ENCODE peak calls at places on chromosomes 16 and 17, in five cellular contexts. One of them, this sample, is unnamed.

GRCh38 chr16:71356051-71356740 is 2.3 kb upstream of the CALB2 start:
- DNase-seq in GM23338: no peak
- DNase-seq in HCT116: no peak
- DNase-seq in endothelial cell of umbilical vein: no peak
- DNase-seq in PC-3: no peak
- DNase-seq in this sample: no peak

GRCh38 chr17:43956222-43956621 is 2.5 kb upstream of the PYY start:
- DNase-seq in GM23338: no peak
- DNase-seq in PC-3: no peak
- DNase-seq in HCT116: no peak
- DNase-seq in endothelial cell of umbilical vein: no peak
- DNase-seq in this sample: no peak

GRCh38 chr16:7521834-7522233 is 189.2 kb downstream of the RBFOX1 start:
- DNase-seq in HCT116: no peak
- DNase-seq in PC-3: no peak
- DNase-seq in endothelial cell of umbilical vein: no peak
- DNase-seq in GM23338: no peak
- DNase-seq in this sample: no peak

GRCh38 chr16:30753596-30753995 is 5.4 kb downstream of the PHKG2 start:
- DNase-seq in PC-3: no peak
- DNase-seq in endothelial cell of umbilical vein: no peak
- DNase-seq in HCT116: no peak
- DNase-seq in GM23338: no peak
- DNase-seq in this sample: no peak

GRCh38 chr17:46020023-46020735 is 21.1 kb downstream of the STH start:
- DNase-seq in HCT116: no peak
- DNase-seq in GM23338: no peak
- DNase-seq in endothelial cell of umbilical vein: no peak
- DNase-seq in PC-3: no peak
- DNase-seq in this sample: no peak

GRCh38 chr16:51624083-51624775 is 473.2 kb upstream of the SALL1 start:
- DNase-seq in GM23338: no peak
- DNase-seq in PC-3: no peak
- DNase-seq in HCT116: no peak
- DNase-seq in endothelial cell of umbilical vein: no peak
- DNase-seq in this sample: no peak

GRCh38 chr17:2094891-2095535 is 40.1 kb downstream of the HIC1 start:
- DNase-seq in GM23338: peak; percentile 53
- DNase-seq in endothelial cell of umbilical vein: peak; percentile 78
- DNase-seq in PC-3: peak; percentile 10
- DNase-seq in HCT116: no peak
- DNase-seq in this sample: peak; percentile 72

GRCh38 chr16:89365044-89365467 is 125.3 kb downstream of the ANKRD11 start:
- DNase-seq in PC-3: peak; percentile 81
- DNase-seq in endothelial cell of umbilical vein: peak; percentile 45
- DNase-seq in GM23338: no peak
- DNase-seq in HCT116: no peak
- DNase-seq in this sample: peak; percentile 86

GRCh38 chr17:41496803-41497484 is 7.2 kb upstream of the KRT36 start:
- DNase-seq in GM23338: peak; percentile 86
- DNase-seq in HCT116: peak; percentile 87
- DNase-seq in PC-3: peak; percentile 84
- DNase-seq in endothelial cell of umbilical vein: peak; percentile 83
- DNase-seq in this sample: peak; percentile 73

GRCh38 chr17:68343976-68344375 is 52.7 kb downstream of the ARSG start:
- DNase-seq in endothelial cell of umbilical vein: no peak
- DNase-seq in PC-3: no peak
- DNase-seq in HCT116: no peak
- DNase-seq in GM23338: no peak
- DNase-seq in this sample: no peak

GRCh38 chr17:82052638-82053059 is 951 bp downstream of the GPS1 start:
- DNase-seq in endothelial cell of umbilical vein: no peak
- DNase-seq in PC-3: no peak
- DNase-seq in GM23338: no peak
- DNase-seq in HCT116: no peak
- DNase-seq in this sample: no peak

GRCh38 chr16:88754912-88755744 is 29.9 kb downstream of the PIEZO1 start:
- DNase-seq in PC-3: peak; percentile 73
- DNase-seq in HCT116: no peak
- DNase-seq in GM23338: peak; percentile 78
- DNase-seq in endothelial cell of umbilical vein: peak; percentile 20
- DNase-seq in this sample: peak; percentile 63

GRCh38 chr17:55437165-55437605 is 15.6 kb upstream of the MMD start:
- DNase-seq in endothelial cell of umbilical vein: no peak
- DNase-seq in GM23338: no peak
- DNase-seq in PC-3: no peak
- DNase-seq in HCT116: no peak
- DNase-seq in this sample: no peak

GRCh38 chr17:18006495-18007239 is 32.3 kb downstream of the ATPAF2 start:
- DNase-seq in endothelial cell of umbilical vein: no peak
- DNase-seq in PC-3: no peak
- DNase-seq in GM23338: peak; percentile 40
- DNase-seq in HCT116: no peak
- DNase-seq in this sample: no peak

DNA sequence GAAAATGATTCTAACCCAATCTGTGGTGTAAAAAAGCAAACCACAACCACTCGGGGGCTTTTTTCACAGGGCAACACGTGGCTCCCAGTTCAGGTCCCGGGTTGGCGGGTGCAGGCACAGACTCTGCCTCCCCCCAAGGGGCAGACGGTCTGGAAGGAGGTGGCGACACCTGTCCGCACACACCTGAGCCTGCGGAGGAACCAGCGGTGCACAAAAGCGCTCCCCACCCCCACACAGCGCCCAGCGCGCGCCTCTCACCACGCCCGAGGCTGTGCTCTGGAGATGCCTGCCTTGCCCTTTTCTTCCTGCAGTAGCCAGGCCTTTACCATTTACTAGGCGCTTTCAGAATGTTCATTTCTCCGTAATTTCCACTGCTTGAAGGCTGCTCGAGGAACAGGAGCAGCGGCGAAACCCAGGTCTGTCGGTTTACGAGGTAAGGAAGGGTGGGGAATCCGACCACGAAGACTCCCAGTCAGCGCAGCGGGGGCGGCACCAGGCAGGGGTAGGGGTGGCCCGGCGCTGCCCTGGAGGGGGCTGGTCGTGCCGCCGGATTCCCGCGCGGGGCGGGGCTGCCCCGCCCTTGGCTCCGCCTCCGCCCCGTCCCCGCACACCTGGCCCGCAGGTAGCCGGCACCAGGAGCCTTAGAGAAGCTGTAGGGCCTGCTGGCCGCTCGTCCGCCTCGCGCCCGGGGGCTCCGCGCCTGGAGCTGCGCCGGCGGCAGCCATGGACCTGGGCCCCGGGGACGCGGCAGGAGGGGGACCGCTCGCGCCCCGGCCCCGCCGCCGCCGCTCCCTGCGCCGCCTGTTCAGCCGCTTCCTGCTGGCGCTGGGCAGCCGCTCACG is at the start of gene USP43:
- DNase-seq in HCT116: peak; percentile 32
- DNase-seq in PC-3: peak; percentile 73
- DNase-seq in GM23338: peak; percentile 79
- DNase-seq in endothelial cell of umbilical vein: no peak
- DNase-seq in this sample: no peak
- H3K27ac ChIP-seq in HCT116: peak within 1 kb of the TSS; percentile 94
- H3K27ac ChIP-seq in PC-3: peak within 1 kb of the TSS; percentile 92
- H3K27ac ChIP-seq in GM23338: peak within 1 kb of the TSS; percentile 98
- H3K27ac ChIP-seq in endothelial cell of umbilical vein: no peak within 1 kb of the TSS
- H3K27ac ChIP-seq in this sample: peak within 1 kb of the TSS; percentile 2

GRCh38 chr16:87367556-87367955 is 16.0 kb downstream of the FBXO31 start:
- DNase-seq in endothelial cell of umbilical vein: no peak
- DNase-seq in HCT116: no peak
- DNase-seq in GM23338: no peak
- DNase-seq in PC-3: no peak
- DNase-seq in this sample: no peak
- H3K79me2 ChIP-seq in endothelial cell of umbilical vein: peaks cover 47% of the 10 kb centered on the region
- H3K79me2 ChIP-seq in HCT116: peaks cover 96% of the 10 kb centered on the region
- H3K79me2 ChIP-seq in GM23338: peaks cover 78% of the 10 kb centered on the region
- H3K79me2 ChIP-seq in PC-3: peaks cover 53% of the 10 kb centered on the region
- H3K79me2 ChIP-seq in this sample: peaks cover 88% of the 10 kb centered on the region

GRCh38 chr16:38941-39892 is 14.2 kb downstream of the POLR3K start:
- DNase-seq in HCT116: no peak
- DNase-seq in endothelial cell of umbilical vein: no peak
- DNase-seq in PC-3: peak; percentile 34
- DNase-seq in GM23338: no peak
- DNase-seq in this sample: no peak
- H3K27ac ChIP-seq in HCT116: no peak overlapping the region
- H3K27ac ChIP-seq in endothelial cell of umbilical vein: no peak overlapping the region
- H3K27ac ChIP-seq in PC-3: peak overlapping the region; percentile 30
- H3K27ac ChIP-seq in GM23338: no peak overlapping the region
- H3K27ac ChIP-seq in this sample: no peak overlapping the region

DNA sequence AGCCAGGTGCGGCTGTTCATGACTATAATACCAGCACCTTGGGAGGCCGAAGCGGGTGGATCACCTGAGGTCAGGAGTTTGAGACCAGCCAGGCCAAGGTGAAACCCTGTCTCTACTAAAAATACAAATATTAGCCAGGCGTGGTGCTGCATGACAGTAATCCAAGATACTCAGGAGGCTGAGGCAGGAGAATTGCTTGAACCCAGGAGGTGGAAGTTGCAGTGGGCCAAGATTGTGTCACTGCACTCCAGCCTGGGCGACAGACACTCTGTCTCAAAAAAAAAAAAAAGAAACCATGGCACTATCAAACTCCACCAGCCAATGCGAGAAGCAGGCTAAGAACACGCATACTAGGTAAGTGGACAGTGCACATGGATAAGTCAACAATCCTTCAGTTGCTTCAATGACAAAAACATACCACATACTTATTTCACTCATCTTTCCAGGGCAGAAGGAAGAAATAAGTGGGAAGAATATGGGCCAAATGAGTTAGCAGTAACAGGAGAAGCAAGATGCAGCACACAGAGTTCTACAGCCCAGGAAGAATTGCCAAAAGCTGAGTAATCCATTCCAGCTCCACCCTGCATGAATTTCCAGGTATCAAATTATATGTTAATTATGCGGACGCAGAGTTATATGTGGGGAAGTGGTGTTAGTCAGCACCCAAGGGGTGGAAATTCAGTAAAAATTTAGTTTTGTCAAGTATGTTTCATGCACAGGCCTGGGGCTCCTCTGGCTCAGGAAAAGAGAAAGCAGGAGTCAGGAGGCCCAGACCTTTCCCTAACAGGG is 58.5 kb downstream of the ZFHX3 start:
- DNase-seq in PC-3: peak; percentile 94
- DNase-seq in GM23338: no peak
- DNase-seq in endothelial cell of umbilical vein: peak; percentile 45
- DNase-seq in HCT116: peak; percentile 40
- DNase-seq in this sample: peak; percentile 95
- H3K79me2 ChIP-seq in PC-3: peaks cover 84% of the 10 kb centered on the region
- H3K79me2 ChIP-seq in GM23338: no peaks in the 10 kb centered on the region
- H3K79me2 ChIP-seq in endothelial cell of umbilical vein: peaks cover 35% of the 10 kb centered on the region
- H3K79me2 ChIP-seq in HCT116: peaks cover 3% of the 10 kb centered on the region
- H3K79me2 ChIP-seq in this sample: peaks cover 84% of the 10 kb centered on the region